ENCODE peak calls at places on chromosomes 13 and 19, in five cellular contexts. One of them, this sample, is unnamed.

GRCh38 chr19:42197375-42197817 is 20.1 kb downstream of the DEDD2 start:
- DNase-seq in T1000: no peak
- DNase-seq in AG08395: no peak
- DNase-seq in CD4-positive, alpha-beta T cell: no peak
- DNase-seq in H9: peak
- DNase-seq in this sample: no peak

GRCh38 chr13:49625392-49626137 is 2.7 kb upstream of the ARL11 start:
- DNase-seq in T1000: no peak
- DNase-seq in CD4-positive, alpha-beta T cell: no peak
- DNase-seq in AG08395: peak
- DNase-seq in H9: no peak
- DNase-seq in this sample: no peak

GRCh38 chr13:61727714-61728275 is 312.1 kb upstream of the PCDH20 start:
- DNase-seq in T1000: no peak
- DNase-seq in AG08395: peak
- DNase-seq in CD4-positive, alpha-beta T cell: no peak
- DNase-seq in H9: no peak
- DNase-seq in this sample: peak

GRCh38 chr19:15166700-15167099 is 34.1 kb downstream of the NOTCH3 start:
- DNase-seq in H9: no peak
- DNase-seq in AG08395: no peak
- DNase-seq in T1000: no peak
- DNase-seq in CD4-positive, alpha-beta T cell: no peak
- DNase-seq in this sample: peak

GRCh38 chr13:99559560-99559959 is 58.3 kb downstream of the TM9SF2 start:
- DNase-seq in AG08395: no peak
- DNase-seq in T1000: no peak
- DNase-seq in CD4-positive, alpha-beta T cell: no peak
- DNase-seq in H9: no peak
- DNase-seq in this sample: no peak

GRCh38 chr13:45372189-45373115 is 31.5 kb upstream of the TPT1 start:
- DNase-seq in H9: no peak
- DNase-seq in AG08395: no peak
- DNase-seq in CD4-positive, alpha-beta T cell: no peak
- DNase-seq in T1000: no peak
- DNase-seq in this sample: no peak

GRCh38 chr13:50417597-50417996 is 402.4 kb downstream of the KCNRG start:
- DNase-seq in CD4-positive, alpha-beta T cell: no peak
- DNase-seq in T1000: no peak
- DNase-seq in AG08395: no peak
- DNase-seq in H9: no peak
- DNase-seq in this sample: no peak

GRCh38 chr13:83738407-83738806 is 143.9 kb downstream of the SLITRK1 start:
- DNase-seq in H9: no peak
- DNase-seq in AG08395: no peak
- DNase-seq in CD4-positive, alpha-beta T cell: no peak
- DNase-seq in T1000: no peak
- DNase-seq in this sample: no peak

GRCh38 chr19:45442927-45443461 is 19.3 kb upstream of the ERCC1 start:
- DNase-seq in H9: peak
- DNase-seq in T1000: peak
- DNase-seq in AG08395: no peak
- DNase-seq in CD4-positive, alpha-beta T cell: peak
- DNase-seq in this sample: peak

GRCh38 chr13:49858183-49858856 is 65.8 kb upstream of the KPNA3 start:
- DNase-seq in T1000: peak
- DNase-seq in CD4-positive, alpha-beta T cell: no peak
- DNase-seq in AG08395: peak
- DNase-seq in H9: no peak
- DNase-seq in this sample: no peak

GRCh38 chr13:108360139-108360538 is 90.6 kb downstream of the TNFSF13B start:
- DNase-seq in AG08395: no peak
- DNase-seq in T1000: no peak
- DNase-seq in CD4-positive, alpha-beta T cell: no peak
- DNase-seq in H9: no peak
- DNase-seq in this sample: peak

GRCh38 chr19:55189424-55189823 is 9.3 kb upstream of the SYT5 start:
- DNase-seq in CD4-positive, alpha-beta T cell: no peak
- DNase-seq in T1000: peak
- DNase-seq in H9: peak
- DNase-seq in AG08395: peak
- DNase-seq in this sample: no peak

GRCh38 chr19:14300281-14300680 is 81.0 kb upstream of the ADGRE5 start:
- DNase-seq in H9: peak
- DNase-seq in CD4-positive, alpha-beta T cell: no peak
- DNase-seq in AG08395: no peak
- DNase-seq in T1000: no peak
- DNase-seq in this sample: peak

GRCh38 chr19:4717191-4717965 is 6.3 kb downstream of the DPP9 start:
- DNase-seq in H9: no peak
- DNase-seq in AG08395: no peak
- DNase-seq in T1000: peak
- DNase-seq in CD4-positive, alpha-beta T cell: no peak
- DNase-seq in this sample: no peak

GRCh38 chr19:13843104-13843921 is 33.6 kb upstream of the NANOS3 start:
- DNase-seq in AG08395: no peak
- DNase-seq in CD4-positive, alpha-beta T cell: no peak
- DNase-seq in T1000: peak
- DNase-seq in H9: peak
- DNase-seq in this sample: peak

GRCh38 chr19:35265126-35265995 is 3.4 kb upstream of the USF2 start:
- DNase-seq in AG08395: no peak
- DNase-seq in T1000: no peak
- DNase-seq in CD4-positive, alpha-beta T cell: no peak
- DNase-seq in H9: peak
- DNase-seq in this sample: no peak

GRCh38 chr19:2837430-2837829 is 3.8 kb upstream of the ZNF555 start:
- DNase-seq in H9: no peak
- DNase-seq in CD4-positive, alpha-beta T cell: no peak
- DNase-seq in AG08395: no peak
- DNase-seq in T1000: no peak
- DNase-seq in this sample: no peak

GRCh38 chr13:64274481-64275217 is 2859.0 kb upstream of the PCDH20 start:
- DNase-seq in CD4-positive, alpha-beta T cell: no peak
- DNase-seq in H9: no peak
- DNase-seq in AG08395: no peak
- DNase-seq in T1000: no peak
- DNase-seq in this sample: no peak

GRCh38 chr19:45322311-45322710 is 364 bp downstream of the CKM start:
- DNase-seq in H9: no peak
- DNase-seq in T1000: no peak
- DNase-seq in AG08395: no peak
- DNase-seq in CD4-positive, alpha-beta T cell: no peak
- DNase-seq in this sample: peak

GRCh38 chr13:26227396-26227971 is 5.4 kb upstream of the RNF6 start:
- DNase-seq in AG08395: no peak
- DNase-seq in H9: no peak
- DNase-seq in T1000: no peak
- DNase-seq in CD4-positive, alpha-beta T cell: no peak
- DNase-seq in this sample: no peak

GRCh38 chr19:20422616-20423205 is 142.9 kb downstream of the ZNF737 start:
- DNase-seq in AG08395: no peak
- DNase-seq in H9: no peak
- DNase-seq in T1000: no peak
- DNase-seq in CD4-positive, alpha-beta T cell: no peak
- DNase-seq in this sample: peak

GRCh38 chr13:100633461-100633860 is 41.1 kb downstream of the TMTC4 start:
- DNase-seq in T1000: no peak
- DNase-seq in CD4-positive, alpha-beta T cell: no peak
- DNase-seq in H9: no peak
- DNase-seq in AG08395: peak
- DNase-seq in this sample: no peak

GRCh38 chr13:78875792-78876580 is 217.0 kb upstream of the OBI1 start:
- DNase-seq in CD4-positive, alpha-beta T cell: no peak
- DNase-seq in T1000: no peak
- DNase-seq in AG08395: no peak
- DNase-seq in H9: peak
- DNase-seq in this sample: peak

GRCh38 chr19:19259741-19260140 is 13.4 kb downstream of the TM6SF2 start:
- DNase-seq in T1000: no peak
- DNase-seq in CD4-positive, alpha-beta T cell: no peak
- DNase-seq in H9: peak
- DNase-seq in AG08395: peak
- DNase-seq in this sample: peak

GRCh38 chr19:49272204-49272603 is 52.8 kb downstream of the SLC6A16 start:
- DNase-seq in CD4-positive, alpha-beta T cell: no peak
- DNase-seq in T1000: no peak
- DNase-seq in H9: no peak
- DNase-seq in AG08395: no peak
- DNase-seq in this sample: no peak

GRCh38 chr19:39474139-39474620 is 6.5 kb upstream of the TIMM50 start:
- DNase-seq in T1000: no peak
- DNase-seq in H9: peak
- DNase-seq in CD4-positive, alpha-beta T cell: peak
- DNase-seq in AG08395: peak
- DNase-seq in this sample: peak

GRCh38 chr19:58033741-58034475 is at the start of gene ZSCAN1:
- DNase-seq in CD4-positive, alpha-beta T cell: peak
- DNase-seq in H9: peak
- DNase-seq in T1000: peak
- DNase-seq in AG08395: peak
- DNase-seq in this sample: peak

GRCh38 chr19:18895038-18895827 is 725 bp downstream of the CERS1 start:
- DNase-seq in T1000: no peak
- DNase-seq in CD4-positive, alpha-beta T cell: no peak
- DNase-seq in AG08395: peak
- DNase-seq in H9: peak
- DNase-seq in this sample: peak

GRCh38 chr13:77563110-77563509 is 27.6 kb downstream of the SCEL start:
- DNase-seq in T1000: no peak
- DNase-seq in AG08395: no peak
- DNase-seq in H9: no peak
- DNase-seq in CD4-positive, alpha-beta T cell: no peak
- DNase-seq in this sample: no peak

GRCh38 chr19:34506026-34506370 is 24.4 kb downstream of the WTIP start:
- DNase-seq in H9: no peak
- DNase-seq in AG08395: no peak
- DNase-seq in CD4-positive, alpha-beta T cell: no peak
- DNase-seq in T1000: no peak
- DNase-seq in this sample: no peak

GRCh38 chr19:1082165-1082927 is 12.8 kb downstream of the POLR2E start:
- DNase-seq in AG08395: no peak
- DNase-seq in CD4-positive, alpha-beta T cell: peak
- DNase-seq in H9: peak
- DNase-seq in T1000: peak
- DNase-seq in this sample: peak

GRCh38 chr19:33379151-33379829 is 5.8 kb downstream of the CEBPG start:
- DNase-seq in T1000: no peak
- DNase-seq in CD4-positive, alpha-beta T cell: no peak
- DNase-seq in H9: no peak
- DNase-seq in AG08395: no peak
- DNase-seq in this sample: no peak

GRCh38 chr13:76223565-76223964 is 587.4 kb downstream of the LMO7 start:
- DNase-seq in AG08395: no peak
- DNase-seq in T1000: no peak
- DNase-seq in CD4-positive, alpha-beta T cell: no peak
- DNase-seq in H9: peak
- DNase-seq in this sample: peak

GRCh38 chr19:18223860-18224524 is 2.2 kb downstream of the PDE4C start:
- DNase-seq in CD4-positive, alpha-beta T cell: no peak
- DNase-seq in H9: peak
- DNase-seq in T1000: no peak
- DNase-seq in AG08395: no peak
- DNase-seq in this sample: peak

GRCh38 chr13:114047358-114047881 is 73.5 kb upstream of the C13orf46 start:
- DNase-seq in H9: no peak
- DNase-seq in CD4-positive, alpha-beta T cell: no peak
- DNase-seq in T1000: no peak
- DNase-seq in AG08395: no peak
- DNase-seq in this sample: no peak

GRCh38 chr19:51698296-51698695 is 5.2 kb downstream of the SPACA6 start:
- DNase-seq in H9: no peak
- DNase-seq in CD4-positive, alpha-beta T cell: no peak
- DNase-seq in AG08395: no peak
- DNase-seq in T1000: no peak
- DNase-seq in this sample: no peak